ENCODE peak calls at places on chromosomes 6 and 20, in four cellular contexts. One of them, this sample, is unnamed. For H4K20me1, the result is how much of the 10 kb centered on the place peaks cover.

GRCh38 chr6:30510419-30510818 is 21.1 kb downstream of the HLA-E start:
- DNase-seq in SK-N-SH: no peak
- DNase-seq in PC-9: no peak
- DNase-seq in H9: no peak
- DNase-seq in this sample: no peak

GRCh38 chr6:26064619-26065257 is 22.5 kb upstream of the HFE start:
- DNase-seq in H9: no peak
- DNase-seq in PC-9: no peak
- DNase-seq in SK-N-SH: peak
- DNase-seq in this sample: peak

GRCh38 chr6:100342830-100343229 is 121.9 kb downstream of the SIM1 start:
- DNase-seq in SK-N-SH: no peak
- DNase-seq in H9: no peak
- DNase-seq in PC-9: peak
- DNase-seq in this sample: no peak

GRCh38 chr6:65289491-65289890 is 417.5 kb downstream of the EYS start:
- DNase-seq in SK-N-SH: no peak
- DNase-seq in PC-9: no peak
- DNase-seq in H9: no peak
- DNase-seq in this sample: no peak

GRCh38 chr6:169937389-169938261 is 186.2 kb downstream of the ERMARD start:
- DNase-seq in PC-9: no peak
- DNase-seq in H9: no peak
- DNase-seq in SK-N-SH: no peak
- DNase-seq in this sample: no peak

GRCh38 chr6:34227656-34228421 is 8.8 kb upstream of the HMGA1 start:
- DNase-seq in H9: peak
- DNase-seq in PC-9: peak
- DNase-seq in SK-N-SH: no peak
- DNase-seq in this sample: no peak

GRCh38 chr20:21352703-21353102 is 44.6 kb downstream of the NKX2-4 start:
- DNase-seq in SK-N-SH: no peak
- DNase-seq in PC-9: no peak
- DNase-seq in H9: no peak
- DNase-seq in this sample: no peak

GRCh38 chr6:106184629-106185028 is 98.5 kb downstream of the PRDM1 start:
- DNase-seq in SK-N-SH: no peak
- DNase-seq in H9: no peak
- DNase-seq in PC-9: no peak
- DNase-seq in this sample: no peak

GRCh38 chr6:157898169-157898568 is 75.1 kb downstream of the SNX9 start:
- DNase-seq in SK-N-SH: no peak
- DNase-seq in PC-9: no peak
- DNase-seq in H9: no peak
- DNase-seq in this sample: peak

GRCh38 chr6:33040157-33040556 is 30.8 kb upstream of the HLA-DOA start:
- DNase-seq in PC-9: no peak
- DNase-seq in H9: no peak
- DNase-seq in SK-N-SH: no peak
- DNase-seq in this sample: no peak

GRCh38 chr20:20517296-20517695 is 149.4 kb downstream of the INSM1 start:
- DNase-seq in SK-N-SH: no peak
- DNase-seq in H9: no peak
- DNase-seq in PC-9: no peak
- DNase-seq in this sample: no peak

GRCh38 chr6:67952121-67952520 is 683.0 kb upstream of the ADGRB3 start:
- DNase-seq in H9: no peak
- DNase-seq in SK-N-SH: no peak
- DNase-seq in PC-9: no peak
- DNase-seq in this sample: no peak

GRCh38 chr6:139313784-139314545 is 22.2 kb upstream of the TXLNB start:
- DNase-seq in PC-9: no peak
- DNase-seq in H9: peak
- DNase-seq in SK-N-SH: no peak
- DNase-seq in this sample: no peak

GRCh38 chr6:88290432-88290831 is 124.3 kb upstream of the CNR1 start:
- DNase-seq in PC-9: no peak
- DNase-seq in H9: no peak
- DNase-seq in SK-N-SH: no peak
- DNase-seq in this sample: peak

GRCh38 chr6:9250852-9251251 is 815.5 kb upstream of the SLC35B3 start:
- DNase-seq in H9: peak
- DNase-seq in PC-9: peak
- DNase-seq in SK-N-SH: peak
- DNase-seq in this sample: peak

GRCh38 chr20:35207950-35208611 is 18.4 kb upstream of the MMP24 start:
- DNase-seq in H9: peak
- DNase-seq in PC-9: peak
- DNase-seq in SK-N-SH: peak
- DNase-seq in this sample: peak

GRCh38 chr6:110232456-110232855 is 52.2 kb downstream of the CDC40 start:
- DNase-seq in H9: no peak
- DNase-seq in SK-N-SH: no peak
- DNase-seq in PC-9: no peak
- DNase-seq in this sample: no peak

GRCh38 chr6:75205776-75206334 is at the start of gene COL12A1:
- DNase-seq in PC-9: peak
- DNase-seq in H9: peak
- DNase-seq in SK-N-SH: peak
- DNase-seq in this sample: no peak

GRCh38 chr6:114419175-114419574 is 76.4 kb upstream of the HS3ST5 start:
- DNase-seq in H9: no peak
- DNase-seq in SK-N-SH: no peak
- DNase-seq in PC-9: no peak
- DNase-seq in this sample: no peak

GRCh38 chr20:46311039-46311650 is 2.8 kb upstream of the CDH22 start:
- DNase-seq in SK-N-SH: no peak
- DNase-seq in H9: no peak
- DNase-seq in PC-9: no peak
- DNase-seq in this sample: no peak

GRCh38 chr6:132257561-132257960 is 143.7 kb downstream of the MOXD1 start:
- DNase-seq in PC-9: peak
- DNase-seq in SK-N-SH: no peak
- DNase-seq in H9: no peak
- DNase-seq in this sample: no peak

GRCh38 chr6:17457405-17457804 is 64.0 kb downstream of the CAP2 start:
- DNase-seq in SK-N-SH: no peak
- DNase-seq in H9: no peak
- DNase-seq in PC-9: no peak
- DNase-seq in this sample: no peak

GRCh38 chr6:146087386-146087785 is 58.5 kb downstream of the GRM1 start:
- DNase-seq in PC-9: no peak
- DNase-seq in SK-N-SH: no peak
- DNase-seq in H9: no peak
- DNase-seq in this sample: no peak

GRCh38 chr6:15483060-15483459 is 179.8 kb downstream of the DTNBP1 start:
- DNase-seq in PC-9: no peak
- DNase-seq in SK-N-SH: no peak
- DNase-seq in H9: no peak
- DNase-seq in this sample: no peak

GRCh38 chr6:15479761-15480160 is 183.1 kb downstream of the DTNBP1 start:
- DNase-seq in PC-9: no peak
- DNase-seq in SK-N-SH: no peak
- DNase-seq in H9: no peak
- DNase-seq in this sample: no peak

GRCh38 chr6:15480546-15480945 is 182.3 kb downstream of the DTNBP1 start:
- DNase-seq in PC-9: no peak
- DNase-seq in H9: no peak
- DNase-seq in SK-N-SH: no peak
- DNase-seq in this sample: no peak

GRCh38 chr6:15481892-15482291 is 180.9 kb downstream of the DTNBP1 start:
- DNase-seq in H9: no peak
- DNase-seq in SK-N-SH: no peak
- DNase-seq in PC-9: no peak
- DNase-seq in this sample: no peak

GRCh38 chr6:15481414-15481813 is 181.4 kb downstream of the DTNBP1 start:
- DNase-seq in SK-N-SH: no peak
- DNase-seq in PC-9: no peak
- DNase-seq in H9: no peak
- DNase-seq in this sample: no peak
- H4K20me1 ChIP-seq in SK-N-SH: under half
- H4K20me1 ChIP-seq in PC-9: under half
- H4K20me1 ChIP-seq in H9: under half
- H4K20me1 ChIP-seq in this sample: under half

GRCh38 chr6:77133031-77133430 is 330.3 kb downstream of the HTR1B start:
- DNase-seq in SK-N-SH: no peak
- DNase-seq in H9: no peak
- DNase-seq in PC-9: no peak
- DNase-seq in this sample: no peak
- TF ChIP-seq CTCF in SK-N-SH: no peak
- TF ChIP-seq CTCF in H9: peak
- TF ChIP-seq CTCF in PC-9: no peak
- TF ChIP-seq CTCF in this sample: no peak

GRCh38 chr6:42401605-42401935 is 50.2 kb downstream of the TRERF1 start:
- DNase-seq in PC-9: no peak
- DNase-seq in SK-N-SH: no peak
- DNase-seq in H9: no peak
- DNase-seq in this sample: no peak
- H4K20me1 ChIP-seq in PC-9: under half
- H4K20me1 ChIP-seq in SK-N-SH: under half
- H4K20me1 ChIP-seq in H9: under half
- H4K20me1 ChIP-seq in this sample: under half

DNA sequence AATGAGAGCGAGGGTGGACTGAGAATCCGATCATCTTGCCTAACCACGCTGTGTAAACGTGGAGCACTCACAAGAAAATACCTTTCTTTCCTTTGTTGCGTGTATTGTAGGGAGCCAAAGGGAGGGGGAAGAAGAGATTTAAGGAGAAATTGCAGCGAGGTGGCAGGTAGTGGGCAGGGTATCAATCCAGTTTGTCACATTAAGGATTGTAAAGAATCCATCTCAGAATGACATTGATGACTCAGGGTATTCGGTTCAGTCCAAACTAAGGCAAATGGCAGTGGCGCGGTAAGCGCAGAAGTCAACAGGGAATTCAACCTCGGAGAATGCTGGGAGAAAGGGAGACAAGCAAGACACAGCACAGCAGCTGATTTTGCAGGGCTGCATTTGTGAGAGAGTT is 146.2 kb downstream of the ID4 start:
- DNase-seq in PC-9: no peak
- DNase-seq in H9: no peak
- DNase-seq in SK-N-SH: no peak
- DNase-seq in this sample: no peak
- TF ChIP-seq CTCF in PC-9: no peak
- TF ChIP-seq CTCF in H9: no peak
- TF ChIP-seq CTCF in SK-N-SH: no peak
- TF ChIP-seq CTCF in this sample: no peak

GRCh38 chr6:19964115-19964514 is 126.9 kb downstream of the ID4 start:
- DNase-seq in PC-9: no peak
- DNase-seq in H9: no peak
- DNase-seq in SK-N-SH: no peak
- DNase-seq in this sample: no peak

GRCh38 chr6:19972221-19972620 is 135.1 kb downstream of the ID4 start:
- DNase-seq in PC-9: no peak
- DNase-seq in SK-N-SH: no peak
- DNase-seq in H9: no peak
- DNase-seq in this sample: no peak

DNA sequence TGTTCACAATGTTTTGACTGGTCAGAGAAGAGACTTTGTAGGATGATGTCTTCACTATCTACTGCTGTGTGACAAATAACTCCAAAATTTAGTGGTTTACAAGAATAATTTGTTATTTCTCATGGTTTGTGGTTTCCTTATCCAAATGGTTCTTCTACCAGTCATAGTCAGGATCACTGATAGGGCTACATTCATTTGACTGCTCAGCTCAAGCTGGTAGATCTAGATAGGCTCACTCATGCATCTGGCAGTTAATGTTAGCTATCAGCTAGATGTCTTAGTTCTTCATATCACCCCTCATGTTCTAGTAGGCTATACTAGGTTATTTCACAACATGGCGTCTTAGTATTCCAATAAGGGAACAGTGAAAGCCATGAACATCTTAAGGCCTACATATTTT is 131.0 kb downstream of the ID4 start:
- DNase-seq in PC-9: no peak
- DNase-seq in SK-N-SH: no peak
- DNase-seq in H9: no peak
- DNase-seq in this sample: no peak
- H4K20me1 ChIP-seq in PC-9: under half
- H4K20me1 ChIP-seq in SK-N-SH: under half
- H4K20me1 ChIP-seq in H9: under half
- H4K20me1 ChIP-seq in this sample: under half

GRCh38 chr20:60453847-60454246 is 495.6 kb downstream of the CDH26 start:
- DNase-seq in SK-N-SH: peak
- DNase-seq in PC-9: no peak
- DNase-seq in H9: peak
- DNase-seq in this sample: peak
- TF ChIP-seq CTCF in SK-N-SH: no peak
- TF ChIP-seq CTCF in PC-9: no peak
- TF ChIP-seq CTCF in H9: peak
- TF ChIP-seq CTCF in this sample: peak